ENCODE peak calls at places on chromosomes 3 and 15, in seven cellular contexts. One of them, this sample, is unnamed. For H3K27me3, the result is how much of the 10 kb centered on the place peaks cover.

GRCh38 chr3:13836658-13837587 is 42.9 kb downstream of the WNT7A start:
- DNase-seq in fibroblast of lung: no peak
- DNase-seq in neuronal stem cell: no peak
- DNase-seq in H9: no peak
- DNase-seq in mesenchymal stem cell: no peak
- DNase-seq in MM.1S: no peak
- DNase-seq in keratinocyte: no peak
- DNase-seq in this sample: no peak

GRCh38 chr15:31525988-31526665 is 199.5 kb downstream of the KLF13 start:
- DNase-seq in fibroblast of lung: no peak
- DNase-seq in neuronal stem cell: no peak
- DNase-seq in H9: no peak
- DNase-seq in mesenchymal stem cell: no peak
- DNase-seq in MM.1S: no peak
- DNase-seq in keratinocyte: no peak
- DNase-seq in this sample: no peak

GRCh38 chr15:26670116-26670515 is 102.8 kb downstream of the GABRB3 start:
- DNase-seq in fibroblast of lung: no peak
- DNase-seq in neuronal stem cell: no peak
- DNase-seq in H9: no peak
- DNase-seq in mesenchymal stem cell: no peak
- DNase-seq in MM.1S: no peak
- DNase-seq in keratinocyte: no peak
- DNase-seq in this sample: no peak

GRCh38 chr3:128278130-128278529 is 124.8 kb downstream of the EEFSEC start:
- DNase-seq in fibroblast of lung: no peak
- DNase-seq in neuronal stem cell: no peak
- DNase-seq in H9: no peak
- DNase-seq in mesenchymal stem cell: no peak
- DNase-seq in MM.1S: no peak
- DNase-seq in keratinocyte: no peak
- DNase-seq in this sample: no peak

GRCh38 chr3:99659965-99660364 is 21.6 kb downstream of the COL8A1 start:
- DNase-seq in fibroblast of lung: peak
- DNase-seq in neuronal stem cell: no peak
- DNase-seq in H9: no peak
- DNase-seq in mesenchymal stem cell: peak
- DNase-seq in MM.1S: no peak
- DNase-seq in keratinocyte: no peak
- DNase-seq in this sample: no peak

GRCh38 chr3:87873136-87873535 is 185.7 kb downstream of the CGGBP1 start:
- DNase-seq in fibroblast of lung: no peak
- DNase-seq in neuronal stem cell: no peak
- DNase-seq in H9: no peak
- DNase-seq in mesenchymal stem cell: no peak
- DNase-seq in MM.1S: no peak
- DNase-seq in keratinocyte: no peak
- DNase-seq in this sample: no peak

GRCh38 chr3:107142786-107143185 is 234.5 kb upstream of the CCDC54 start:
- DNase-seq in fibroblast of lung: no peak
- DNase-seq in neuronal stem cell: peak
- DNase-seq in H9: no peak
- DNase-seq in mesenchymal stem cell: no peak
- DNase-seq in MM.1S: no peak
- DNase-seq in keratinocyte: no peak
- DNase-seq in this sample: no peak

GRCh38 chr3:186083746-186084145 is 25.1 kb downstream of the ETV5 start:
- DNase-seq in fibroblast of lung: no peak
- DNase-seq in neuronal stem cell: no peak
- DNase-seq in H9: no peak
- DNase-seq in mesenchymal stem cell: no peak
- DNase-seq in MM.1S: no peak
- DNase-seq in keratinocyte: no peak
- DNase-seq in this sample: no peak

GRCh38 chr15:67914537-67915373 is 74.9 kb upstream of the RNU6-1 start:
- DNase-seq in fibroblast of lung: peak
- DNase-seq in neuronal stem cell: peak
- DNase-seq in H9: peak
- DNase-seq in mesenchymal stem cell: peak
- DNase-seq in MM.1S: no peak
- DNase-seq in keratinocyte: no peak
- DNase-seq in this sample: no peak

GRCh38 chr3:55893045-55893664 is 406.0 kb upstream of the WNT5A start:
- DNase-seq in fibroblast of lung: peak
- DNase-seq in neuronal stem cell: no peak
- DNase-seq in H9: no peak
- DNase-seq in mesenchymal stem cell: peak
- DNase-seq in MM.1S: no peak
- DNase-seq in keratinocyte: no peak
- DNase-seq in this sample: no peak

GRCh38 chr3:111595239-111595638 is at the start of gene ZBED2:
- DNase-seq in fibroblast of lung: no peak
- DNase-seq in neuronal stem cell: no peak
- DNase-seq in H9: no peak
- DNase-seq in mesenchymal stem cell: no peak
- DNase-seq in MM.1S: no peak
- DNase-seq in keratinocyte: peak
- DNase-seq in this sample: no peak

GRCh38 chr15:100054539-100054938 is 287.2 kb downstream of the ADAMTS17 start:
- DNase-seq in fibroblast of lung: no peak
- DNase-seq in neuronal stem cell: no peak
- DNase-seq in H9: no peak
- DNase-seq in mesenchymal stem cell: no peak
- DNase-seq in MM.1S: no peak
- DNase-seq in keratinocyte: no peak
- DNase-seq in this sample: no peak

GRCh38 chr3:108524547-108524946 is 14.2 kb upstream of the MYH15 start:
- DNase-seq in fibroblast of lung: peak
- DNase-seq in neuronal stem cell: no peak
- DNase-seq in H9: no peak
- DNase-seq in mesenchymal stem cell: peak
- DNase-seq in MM.1S: no peak
- DNase-seq in keratinocyte: no peak
- DNase-seq in this sample: no peak

GRCh38 chr3:138916824-138917223 is 30.1 kb downstream of the FOXL2 start:
- DNase-seq in fibroblast of lung: no peak
- DNase-seq in neuronal stem cell: no peak
- DNase-seq in H9: no peak
- DNase-seq in mesenchymal stem cell: no peak
- DNase-seq in MM.1S: no peak
- DNase-seq in keratinocyte: no peak
- DNase-seq in this sample: peak

GRCh38 chr3:23969393-23969792 is 24.3 kb downstream of the NR1D2 start:
- DNase-seq in fibroblast of lung: no peak
- DNase-seq in neuronal stem cell: no peak
- DNase-seq in H9: no peak
- DNase-seq in mesenchymal stem cell: no peak
- DNase-seq in MM.1S: no peak
- DNase-seq in keratinocyte: no peak
- DNase-seq in this sample: no peak

GRCh38 chr3:47503033-47503432 is 10.5 kb downstream of the ELP6 start:
- DNase-seq in fibroblast of lung: no peak
- DNase-seq in neuronal stem cell: no peak
- DNase-seq in H9: no peak
- DNase-seq in mesenchymal stem cell: no peak
- DNase-seq in MM.1S: no peak
- DNase-seq in keratinocyte: no peak
- DNase-seq in this sample: no peak

GRCh38 chr3:8864570-8865350 is 95.3 kb upstream of the OXTR start:
- DNase-seq in fibroblast of lung: no peak
- DNase-seq in neuronal stem cell: no peak
- DNase-seq in H9: no peak
- DNase-seq in mesenchymal stem cell: no peak
- DNase-seq in MM.1S: no peak
- DNase-seq in keratinocyte: no peak
- DNase-seq in this sample: no peak

GRCh38 chr3:8867646-8868045 is 95.6 kb downstream of the RAD18 start:
- DNase-seq in fibroblast of lung: no peak
- DNase-seq in neuronal stem cell: no peak
- DNase-seq in H9: no peak
- DNase-seq in mesenchymal stem cell: no peak
- DNase-seq in MM.1S: no peak
- DNase-seq in keratinocyte: no peak
- DNase-seq in this sample: no peak

GRCh38 chr3:8868996-8869395 is 94.3 kb downstream of the RAD18 start:
- DNase-seq in fibroblast of lung: no peak
- DNase-seq in neuronal stem cell: no peak
- DNase-seq in H9: no peak
- DNase-seq in mesenchymal stem cell: no peak
- DNase-seq in MM.1S: no peak
- DNase-seq in keratinocyte: no peak
- DNase-seq in this sample: no peak

GRCh38 chr3:8869613-8870012 is 93.7 kb downstream of the RAD18 start:
- DNase-seq in fibroblast of lung: peak
- DNase-seq in neuronal stem cell: peak
- DNase-seq in H9: no peak
- DNase-seq in mesenchymal stem cell: peak
- DNase-seq in MM.1S: no peak
- DNase-seq in keratinocyte: peak
- DNase-seq in this sample: no peak

DNA sequence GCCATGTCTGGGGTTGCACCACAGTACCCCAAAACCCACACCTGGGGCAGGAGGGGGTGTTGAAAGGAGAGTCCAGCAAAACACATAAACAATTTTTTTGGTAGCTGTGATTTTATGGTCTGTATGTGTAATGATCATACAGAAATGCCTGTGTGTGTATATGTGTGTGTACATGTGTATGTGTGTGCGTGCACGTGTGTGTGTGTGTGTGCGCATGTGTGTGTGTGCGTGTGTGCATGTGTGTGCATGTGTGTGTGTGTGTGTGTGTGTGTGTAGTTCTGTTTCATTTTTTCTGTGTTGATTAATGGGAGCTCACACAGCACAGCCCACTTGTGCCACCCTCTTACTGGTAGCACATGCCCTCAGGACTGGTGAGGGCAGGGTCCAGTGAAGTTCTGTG is 96.3 kb upstream of the OXTR start:
- DNase-seq in fibroblast of lung: no peak
- DNase-seq in neuronal stem cell: no peak
- DNase-seq in H9: no peak
- DNase-seq in mesenchymal stem cell: no peak
- DNase-seq in MM.1S: no peak
- DNase-seq in keratinocyte: no peak
- DNase-seq in this sample: no peak
- H3K9ac ChIP-seq in fibroblast of lung: no peak
- H3K9ac ChIP-seq in neuronal stem cell: no peak
- H3K9ac ChIP-seq in H9: no peak
- H3K9ac ChIP-seq in mesenchymal stem cell: no peak
- H3K9ac ChIP-seq in MM.1S: no peak
- H3K9ac ChIP-seq in keratinocyte: no peak
- H3K9ac ChIP-seq in this sample: no peak

DNA sequence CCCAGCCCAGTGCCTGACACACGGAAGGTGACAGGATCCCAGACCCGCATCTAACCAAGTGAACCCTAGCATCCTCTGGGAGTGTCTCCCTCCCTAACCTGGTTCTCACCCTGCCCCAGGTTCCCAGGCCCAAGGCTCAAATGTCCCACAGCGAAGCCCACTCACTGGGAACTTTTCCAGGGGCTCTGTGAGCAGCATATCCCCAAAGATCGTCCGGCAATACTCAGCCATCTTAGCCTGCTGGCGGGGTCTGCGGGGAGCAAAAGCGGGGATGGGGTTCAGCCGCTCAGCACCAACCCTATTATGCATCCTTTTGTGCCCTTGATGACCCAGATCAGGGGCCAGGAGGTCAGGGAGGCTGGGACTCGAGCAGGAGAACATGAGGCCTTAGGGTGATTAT is 10.4 kb downstream of the PLCB2 start:
- DNase-seq in fibroblast of lung: no peak
- DNase-seq in neuronal stem cell: no peak
- DNase-seq in H9: no peak
- DNase-seq in mesenchymal stem cell: no peak
- DNase-seq in MM.1S: no peak
- DNase-seq in keratinocyte: no peak
- DNase-seq in this sample: no peak
- H3K27me3 ChIP-seq in fibroblast of lung: under half
- H3K27me3 ChIP-seq in neuronal stem cell: under half
- H3K27me3 ChIP-seq in H9: under half
- H3K27me3 ChIP-seq in mesenchymal stem cell: half or more
- H3K27me3 ChIP-seq in MM.1S: under half
- H3K27me3 ChIP-seq in keratinocyte: under half
- H3K27me3 ChIP-seq in this sample: under half

DNA sequence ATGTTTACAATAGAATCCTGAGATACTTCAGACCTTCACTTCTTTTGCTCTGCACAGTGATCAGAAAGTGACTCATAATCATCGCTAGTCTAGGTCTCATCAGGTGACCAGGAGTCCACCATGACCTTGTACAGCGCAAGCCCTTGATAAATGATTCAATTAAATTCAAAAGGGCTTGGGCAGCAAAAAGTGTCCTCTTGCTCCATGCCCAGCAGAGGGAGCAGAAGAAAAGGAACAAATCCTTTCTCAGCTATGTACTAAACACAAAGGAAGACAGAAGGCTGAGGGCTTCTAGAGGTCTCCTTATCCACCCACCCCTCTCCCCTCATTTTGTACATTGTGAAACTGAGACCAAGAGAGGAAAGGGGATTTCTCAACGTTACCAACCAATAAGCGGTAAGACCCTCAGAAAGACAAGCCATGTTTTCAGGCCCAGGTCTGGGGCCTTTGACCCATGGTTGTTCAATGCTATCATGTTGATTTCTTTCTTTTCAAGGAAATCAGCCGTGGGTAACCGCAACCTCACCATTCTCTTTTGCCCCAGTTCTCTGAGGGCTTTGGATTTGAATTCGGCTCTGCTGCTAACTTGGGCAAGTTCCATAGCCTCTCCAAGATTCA is 74.8 kb downstream of the AQP9 start:
- DNase-seq in fibroblast of lung: peak
- DNase-seq in neuronal stem cell: no peak
- DNase-seq in H9: no peak
- DNase-seq in mesenchymal stem cell: no peak
- DNase-seq in MM.1S: peak
- DNase-seq in keratinocyte: no peak
- DNase-seq in this sample: peak
- H2AFZ ChIP-seq in fibroblast of lung: no peak
- H2AFZ ChIP-seq in neuronal stem cell: peak
- H2AFZ ChIP-seq in H9: peak
- H2AFZ ChIP-seq in mesenchymal stem cell: no peak
- H2AFZ ChIP-seq in MM.1S: no peak
- H2AFZ ChIP-seq in keratinocyte: no peak
- H2AFZ ChIP-seq in this sample: no peak

DNA sequence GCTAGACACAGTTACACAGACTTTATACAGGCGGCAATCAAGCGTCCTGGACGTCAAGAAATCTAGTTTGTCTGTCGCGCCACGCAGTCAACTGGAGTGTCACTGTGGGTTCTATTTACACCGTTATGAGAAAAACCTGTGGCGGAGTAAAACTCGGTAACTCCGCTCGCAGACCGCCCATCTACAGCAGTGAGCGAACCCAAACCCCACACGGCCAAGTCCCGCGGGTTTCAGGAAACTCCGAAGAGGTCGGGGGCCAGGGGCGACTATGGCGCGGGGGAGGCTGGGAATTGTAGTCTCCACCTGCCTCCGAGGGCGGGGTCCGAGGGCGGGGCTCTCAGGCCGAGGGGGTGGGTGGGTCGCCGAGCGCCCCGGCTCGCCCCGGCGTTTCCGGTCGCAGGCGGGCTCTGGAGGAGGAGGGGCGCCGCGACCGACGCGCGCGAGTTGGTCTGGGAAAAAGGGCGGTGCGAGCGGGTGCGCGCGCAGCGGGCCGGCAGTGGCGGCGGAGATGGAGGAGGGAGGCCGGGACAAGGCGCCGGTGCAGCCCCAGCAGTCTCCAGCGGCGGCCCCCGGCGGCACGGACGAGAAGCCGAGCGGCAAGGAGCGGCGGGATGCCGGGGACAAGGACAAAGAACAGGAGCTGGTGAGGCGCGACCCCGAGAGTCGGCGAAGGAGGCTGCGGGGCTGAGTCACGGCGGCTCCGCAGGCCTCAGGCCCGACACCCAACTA is at the start of gene PSMD2:
- DNase-seq in fibroblast of lung: peak
- DNase-seq in neuronal stem cell: peak
- DNase-seq in H9: peak
- DNase-seq in mesenchymal stem cell: peak
- DNase-seq in MM.1S: peak
- DNase-seq in keratinocyte: no peak
- DNase-seq in this sample: peak
- H3K9ac ChIP-seq in fibroblast of lung: peak
- H3K9ac ChIP-seq in neuronal stem cell: peak
- H3K9ac ChIP-seq in H9: peak
- H3K9ac ChIP-seq in mesenchymal stem cell: peak
- H3K9ac ChIP-seq in MM.1S: peak
- H3K9ac ChIP-seq in keratinocyte: peak
- H3K9ac ChIP-seq in this sample: peak